ENCODE peak calls at places on chromosome 2, in nine cellular contexts. O is AG20443; U is spleen; E is activated T-cell treated with anti-CD3 and anti-CD28 coated beads for 1 hour; S is A549; N is naive thymus-derived CD8-positive, alpha-beta T cell; Y is stimulated activated CD4-positive, alpha-beta T cell treated with anti-CD3 and anti-CD28 coated beads, TNF-alpha, amount 100 ng/mL, for 24 hours; M is caudate nucleus; G is activated CD4-positive, alpha-beta T cell treated with anti-CD3 and anti-CD28 coated beads, Interleukin-2, amount 50 U/mL, for 4 hours. A is an unnamed sample.

GRCh38 chr2:84946204-84947009 is 24.6 kb upstream of the KCMF1 start:
- DNase-seq in E (peak), U (peak), N (peak), M (peak), O (peak), S (peak), G (peak), Y (peak), A (peak)

GRCh38 chr2:150292807-150293206 is 194.7 kb downstream of the RND3 start:
- DNase-seq in G (no peak), E (no peak), S (no peak), N (no peak), U (no peak), M (no peak), O (no peak), Y (no peak), A (no peak)

GRCh38 chr2:27496357-27497287 is at the start of gene GCKR:
- DNase-seq in Y (no peak), E (no peak), U (no peak), M (no peak), O (peak), G (no peak), N (no peak), S (no peak), A (no peak)

GRCh38 chr2:86807462-86808275 is 17.0 kb upstream of the CD8A start:
- DNase-seq in Y (no peak), U (peak), O (peak), N (peak), G (no peak), S (peak), M (peak), E (no peak), A (no peak)

GRCh38 chr2:226652388-226652787 is 147.2 kb downstream of the IRS1 start:
- DNase-seq in G (no peak), Y (no peak), S (no peak), E (no peak), M (no peak), O (peak), N (no peak), U (no peak), A (no peak)

GRCh38 chr2:151976945-151977353 is 121.9 kb downstream of the CACNB4 start:
- DNase-seq in O (no peak), E (no peak), M (no peak), G (no peak), N (no peak), S (no peak), U (no peak), Y (no peak), A (no peak)

GRCh38 chr2:213021971-213022899 is 129.2 kb downstream of the IKZF2 start:
- DNase-seq in N (no peak), E (no peak), U (no peak), M (no peak), O (peak), Y (no peak), S (no peak), G (no peak), A (peak)

GRCh38 chr2:240421396-240421795 is 14.1 kb upstream of the GPC1 start:
- DNase-seq in S (no peak), M (no peak), O (no peak), G (no peak), N (no peak), U (no peak), Y (no peak), E (no peak), A (no peak)

GRCh38 chr2:29260151-29260772 is 145.0 kb downstream of the CLIP4 start:
- DNase-seq in U (no peak), E (no peak), Y (no peak), N (no peak), G (no peak), O (no peak), S (no peak), M (no peak), A (no peak)

GRCh38 chr2:216636570-216637450 is 3.6 kb downstream of the IGFBP2 start:
- DNase-seq in O (no peak), G (no peak), M (no peak), N (no peak), E (no peak), S (peak), U (no peak), Y (no peak), A (peak)

GRCh38 chr2:202564226-202564625 is 70.5 kb upstream of the FAM117B start:
- DNase-seq in N (no peak), Y (no peak), S (no peak), M (no peak), O (no peak), E (no peak), U (no peak), G (no peak), A (no peak)

GRCh38 chr2:26740890-26741302 is 23.2 kb upstream of the SLC35F6 start:
- DNase-seq in S (no peak), U (no peak), O (no peak), N (no peak), M (no peak), G (no peak), Y (no peak), E (no peak), A (no peak)